ENCODE peak calls at places on chromosome 7, in eight cellular contexts. Z is substantia nigra; L is aorta; D is fibroblast of lung; Q is tibial nerve; R is neural progenitor cell; F is naive thymus-derived CD4-positive, alpha-beta T cell; T is H1. W is an unnamed sample.

GRCh38 chr7:74049997-74050798 is 22.2 kb downstream of the ELN start:
- DNase-seq in Q (no peak), T (no peak), L (no peak), D (no peak), R (no peak), Z (no peak), F (no peak), W (no peak)

GRCh38 chr7:30447466-30447865 is 31.1 kb downstream of the NOD1 start:
- DNase-seq in F (no peak), Z (no peak), R (no peak), D (no peak), Q (no peak), T (no peak), L (no peak), W (no peak)

GRCh38 chr7:134427896-134428295 is 31.0 kb downstream of the AKR1B1 start:
- DNase-seq in F (no peak), D (no peak), Q (no peak), T (no peak), Z (no peak), R (no peak), L (no peak), W (no peak)

GRCh38 chr7:2242541-2243482 is 786 bp downstream of the NUDT1 start:
- DNase-seq in R (peak), Q (no peak), Z (no peak), L (no peak), F (no peak), T (peak), D (no peak), W (no peak)

GRCh38 chr7:22238354-22239311 is 118.3 kb downstream of the RAPGEF5 start:
- DNase-seq in F (no peak), D (peak), R (no peak), Q (no peak), L (no peak), T (no peak), Z (no peak), W (no peak)

GRCh38 chr7:134605978-134606923 is 40.4 kb upstream of the BPGM start:
- DNase-seq in R (peak), T (peak), Q (peak), L (peak), F (peak), D (peak), Z (peak), W (no peak)

GRCh38 chr7:134630890-134631289 is 15.8 kb upstream of the BPGM start:
- DNase-seq in F (no peak), T (no peak), L (no peak), Q (no peak), D (no peak), R (no peak), Z (no peak), W (peak)

GRCh38 chr7:12357508-12357907 is 46.2 kb downstream of the VWDE start:
- DNase-seq in T (no peak), R (no peak), Q (no peak), F (no peak), L (no peak), Z (no peak), D (no peak), W (no peak)

GRCh38 chr7:44274623-44274975 is 50.8 kb downstream of the CAMK2B start:
- DNase-seq in Q (no peak), F (no peak), L (peak), Z (no peak), D (no peak), R (no peak), T (no peak), W (no peak)

GRCh38 chr7:47381132-47381495 is 200.8 kb downstream of the TNS3 start:
- DNase-seq in L (no peak), R (peak), Q (no peak), F (no peak), T (no peak), Z (no peak), D (no peak), W (no peak)

GRCh38 chr7:100825215-100825671 is 2.1 kb downstream of the EPHB4 start:
- DNase-seq in R (peak), T (no peak), D (no peak), F (no peak), Z (no peak), L (no peak), Q (no peak), W (no peak)

GRCh38 chr7:43660141-43660540 is 69.2 kb downstream of the COA1 start:
- DNase-seq in D (no peak), T (no peak), R (no peak), L (no peak), F (no peak), Q (no peak), Z (no peak), W (no peak)

GRCh38 chr7:137086896-137087295 is 218.4 kb downstream of the CHRM2 start:
- DNase-seq in T (no peak), Q (no peak), D (no peak), Z (no peak), L (no peak), F (no peak), R (no peak), W (no peak)

GRCh38 chr7:137506031-137506430 is 162.5 kb upstream of the PTN start:
- DNase-seq in D (no peak), L (no peak), T (no peak), Q (no peak), Z (no peak), F (no peak), R (no peak), W (no peak)

GRCh38 chr7:103934508-103934907 is 55.0 kb downstream of the RELN start:
- DNase-seq in T (no peak), Q (no peak), R (no peak), Z (no peak), L (no peak), D (no peak), F (no peak), W (no peak)

GRCh38 chr7:151063212-151063561 is 3.8 kb downstream of the SLC4A2 start:
- DNase-seq in D (peak), F (no peak), L (no peak), Z (no peak), T (no peak), Q (peak), R (no peak), W (no peak)
- H3K27ac ChIP-seq in D (no peak), F (no peak), L (no peak), Z (no peak), T (no peak), Q (no peak), R (no peak), W (peak)

GRCh38 chr7:72321081-72321480 is 91.1 kb downstream of the CALN1 start:
- DNase-seq in R (no peak), F (no peak), Q (no peak), T (no peak), Z (no peak), L (no peak), D (no peak), W (no peak)
- H3K27ac ChIP-seq in R (no peak), F (no peak), Q (no peak), T (no peak), Z (no peak), L (no peak), D (no peak), W (no peak)

DNA sequence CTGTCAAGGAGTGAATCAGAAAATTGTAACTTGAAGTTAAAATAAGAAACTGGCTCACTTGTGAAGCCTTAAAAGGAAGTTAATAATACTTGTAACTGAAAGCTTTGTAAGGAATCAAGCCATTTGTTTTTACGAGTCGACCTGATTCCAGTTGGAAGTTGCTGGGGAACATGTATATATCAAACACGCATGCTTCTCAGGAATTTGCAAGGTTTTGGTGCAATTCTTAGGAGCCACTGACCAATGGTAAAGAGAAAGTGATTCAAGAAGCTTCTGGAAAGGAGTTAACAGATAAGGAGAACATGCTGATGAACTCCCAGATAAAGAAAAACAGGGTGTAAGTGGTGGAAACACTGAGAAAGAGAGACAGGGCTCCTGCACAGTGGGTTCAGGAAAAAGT is 56.4 kb downstream of the ETV1 start:
- DNase-seq in D (peak), L (no peak), T (no peak), Q (no peak), F (no peak), Z (no peak), R (no peak), W (no peak)
- H3K27ac ChIP-seq in D (peak), L (peak), T (peak), Q (no peak), F (no peak), Z (no peak), R (no peak), W (no peak)

DNA sequence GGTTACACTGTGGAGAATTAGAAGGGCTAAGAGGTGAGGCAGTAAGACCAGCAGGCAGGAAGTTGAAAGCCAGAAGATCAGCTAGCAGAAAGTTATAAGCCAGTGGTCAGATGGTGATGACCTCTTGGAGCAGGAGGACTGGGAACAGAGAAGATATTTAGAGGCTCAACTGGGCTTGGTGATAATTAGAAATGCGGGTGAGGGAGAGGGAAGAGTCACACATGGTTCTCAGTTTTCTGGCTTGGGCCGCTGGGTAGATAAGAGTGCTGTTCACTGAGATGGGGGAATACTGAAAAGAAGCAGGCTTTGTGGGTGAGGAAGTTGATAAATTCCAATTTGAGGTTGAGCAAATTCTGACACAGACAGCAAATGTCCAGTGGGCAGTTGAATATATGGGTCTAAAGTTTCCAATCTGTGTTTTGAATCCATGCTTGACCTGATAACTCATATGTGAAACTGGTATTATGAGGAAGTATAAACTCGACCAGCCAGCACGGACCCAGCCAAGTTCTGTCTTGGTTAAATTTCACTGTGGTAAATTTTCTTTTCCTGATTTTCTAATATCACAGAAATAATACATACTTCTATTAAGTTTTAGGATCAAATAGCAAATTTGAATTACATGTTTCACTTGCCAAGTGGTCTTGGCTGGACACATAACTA is 22.7 kb downstream of the LSMEM1 start:
- DNase-seq in R (no peak), T (no peak), L (no peak), Q (no peak), D (no peak), Z (no peak), F (no peak), W (no peak)
- H3K27ac ChIP-seq in R (no peak), T (no peak), L (no peak), Q (no peak), D (no peak), Z (no peak), F (no peak), W (no peak)

DNA sequence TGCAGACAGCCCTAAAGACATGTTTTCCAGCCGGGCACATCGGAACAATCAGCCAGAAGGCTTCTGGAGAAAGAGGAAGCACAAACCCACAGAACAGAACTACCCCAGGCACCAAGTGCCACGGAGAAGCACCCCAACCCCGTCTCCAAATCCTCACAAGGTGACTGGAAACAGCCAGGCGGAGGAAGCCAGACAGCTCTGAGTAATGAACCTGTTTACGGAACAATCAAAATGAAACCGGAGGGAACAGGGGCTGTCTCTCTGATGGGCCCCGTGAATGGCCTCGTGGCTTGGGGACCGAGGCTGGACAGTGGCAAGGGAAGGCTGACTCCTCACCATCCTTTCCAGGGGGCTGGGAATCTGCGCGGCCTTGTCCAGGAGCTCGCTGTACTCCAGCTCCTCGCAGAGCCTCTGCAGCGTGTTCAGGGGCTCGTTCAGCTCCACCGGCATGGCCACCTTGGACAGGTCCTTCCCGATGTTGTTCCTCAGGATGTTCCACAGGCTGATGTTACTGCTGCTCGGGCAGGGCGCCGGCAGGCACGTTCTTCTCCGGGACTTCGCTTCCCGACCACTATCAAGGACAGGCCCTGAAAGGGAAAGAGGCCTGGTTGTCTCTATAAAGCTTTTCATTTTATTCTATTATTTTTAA is 77.0 kb upstream of the GSDME start:
- DNase-seq in Z (no peak), T (no peak), F (no peak), D (no peak), Q (no peak), R (no peak), L (peak), W (no peak)
- H3K27ac ChIP-seq in Z (peak), T (no peak), F (no peak), D (no peak), Q (no peak), R (no peak), L (no peak), W (peak)